ENCODE peak calls at places on chromosomes 7 and 10, in six cellular contexts. G is choroid plexus epithelial cell, V is suprapubic skin, U is fibroblast of pulmonary artery, W is HepG2, E is IMR-90. K is an unnamed sample.
A peak's percentile ranks its signal among the peaks of the same experiment; 100 is the strongest.

GRCh38 chr10:51886438-51887068 is 187.2 kb upstream of the CSTF2T start:
- DNase-seq in G (peak; percentile 83), V (no peak), W (no peak), E (peak; percentile 84), U (peak; percentile 51), K (peak; percentile 38)

GRCh38 chr7:33886100-33886623 is 19.2 kb upstream of the BMPER start:
- DNase-seq in V (no peak), U (no peak), E (peak; percentile 35), G (peak; percentile 42), W (peak; percentile 11), K (no peak)

GRCh38 chr10:48429309-48429708 is 122.8 kb downstream of the MAPK8 start:
- DNase-seq in U (no peak), W (no peak), V (no peak), G (no peak), E (no peak), K (no peak)

GRCh38 chr7:105204520-105204919 is 184.2 kb downstream of the SRPK2 start:
- DNase-seq in V (no peak), E (no peak), U (no peak), G (no peak), W (no peak), K (no peak)

GRCh38 chr10:51425431-51425830 is 274.0 kb downstream of the CSTF2T start:
- DNase-seq in U (peak; percentile 63), W (no peak), G (peak; percentile 54), V (no peak), E (no peak), K (no peak)

GRCh38 chr7:106176414-106177294 is 64.5 kb upstream of the SYPL1 start:
- DNase-seq in V (peak; percentile 91), U (peak; percentile 87), E (peak; percentile 69), W (peak; percentile 44), G (peak; percentile 84), K (peak; percentile 72)

GRCh38 chr10:114458955-114459354 is 54.7 kb upstream of the AFAP1L2 start:
- DNase-seq in U (peak; percentile 26), E (peak; percentile 4), V (no peak), W (peak; percentile 8), G (peak; percentile 64), K (peak; percentile 61)

GRCh38 chr10:89175821-89176220 is 31.3 kb downstream of the CH25H start:
- DNase-seq in U (no peak), W (no peak), E (no peak), G (no peak), V (no peak), K (no peak)

GRCh38 chr7:127809285-127809702 is 157.3 kb downstream of the SND1 start:
- DNase-seq in G (peak; percentile 54), U (peak; percentile 35), V (no peak), E (peak; percentile 81), W (no peak), K (peak; percentile 95)

GRCh38 chr10:88408111-88408510 is 175.0 kb downstream of the RNLS start:
- DNase-seq in W (no peak), E (no peak), U (no peak), V (no peak), G (no peak), K (no peak)

GRCh38 chr10:29851241-29851640 is 208.1 kb downstream of the JCAD start:
- DNase-seq in U (no peak), G (no peak), W (no peak), E (no peak), V (no peak), K (no peak)

GRCh38 chr10:80136134-80136571 is 3.6 kb downstream of the PLAC9 start:
- DNase-seq in G (peak; percentile 79), V (peak; percentile 97), W (no peak), U (peak; percentile 98), E (peak; percentile 88), K (peak; percentile 19)

GRCh38 chr7:6106140-6106904 is 75.1 kb downstream of the ANKRD61 start:
- DNase-seq in G (peak; percentile 74), W (peak; percentile 64), E (peak; percentile 38), U (peak; percentile 59), V (peak; percentile 43), K (peak; percentile 50)

GRCh38 chr10:65751896-65752295 is 1173.9 kb upstream of the LRRTM3 start:
- DNase-seq in G (no peak), E (no peak), U (no peak), W (no peak), V (no peak), K (peak; percentile 62)

GRCh38 chr7:26208040-26208439 is 6.5 kb downstream of the CBX3 start:
- DNase-seq in W (no peak), U (no peak), E (no peak), V (no peak), G (no peak), K (no peak)

DNA sequence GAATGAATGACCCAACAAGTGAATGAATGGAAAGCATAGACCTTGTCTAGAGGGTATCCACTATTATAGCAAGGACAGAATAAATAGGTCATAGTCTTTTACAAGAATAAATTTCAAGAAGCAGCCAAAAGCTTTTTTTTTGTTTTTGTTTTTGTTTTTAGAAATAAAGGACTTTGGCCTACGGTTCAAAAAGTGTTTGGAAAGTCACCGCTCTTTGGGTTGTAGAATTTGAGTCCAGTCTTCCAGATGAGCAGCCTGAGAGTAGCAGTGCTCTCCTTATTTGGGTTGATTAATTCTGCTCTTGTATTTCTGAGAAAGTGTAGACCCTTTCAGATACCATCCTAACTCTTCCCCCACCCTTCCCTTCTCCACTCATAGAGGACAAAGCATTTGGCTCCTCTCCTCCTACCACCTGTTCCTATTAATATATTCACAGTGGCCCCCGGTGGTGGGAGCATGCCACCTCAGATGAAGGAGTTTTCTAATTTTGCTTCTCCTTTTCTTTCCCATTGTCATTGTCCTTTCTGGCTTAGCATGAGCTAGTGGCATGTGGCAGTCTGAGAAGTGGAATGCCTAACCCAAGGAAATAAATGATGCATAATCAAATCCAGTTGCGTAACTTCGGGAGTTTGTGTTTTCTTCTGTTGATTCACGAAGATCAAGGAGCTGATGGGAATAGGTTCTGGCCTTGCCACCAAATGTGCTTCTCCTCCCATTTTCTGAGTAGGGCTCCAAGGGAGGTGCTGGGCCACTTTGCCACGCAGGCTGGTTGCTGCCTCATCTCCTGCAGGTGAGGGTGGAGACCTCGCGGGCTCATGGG is 114.7 kb downstream of the CHN2 start:
- DNase-seq in E (no peak), U (no peak), G (no peak), W (peak; percentile 28), V (no peak), K (peak; percentile 23)
- TF ChIP-seq CTCF in E (no peak), U (peak; percentile 22), G (peak; percentile 51), W (peak; percentile 63), V (no peak), K (no peak)

GRCh38 chr7:80294321-80294720 is 159.7 kb downstream of the GNAI1 start:
- DNase-seq in W (no peak), U (peak; percentile 36), G (peak; percentile 61), E (peak; percentile 74), V (no peak), K (no peak)

GRCh38 chr7:80284848-80285247 is 150.2 kb downstream of the GNAI1 start:
- DNase-seq in W (no peak), V (no peak), U (peak; percentile 77), G (peak; percentile 97), E (peak; percentile 95), K (peak; percentile 71)

GRCh38 chr7:80286611-80287010 is 152.0 kb downstream of the GNAI1 start:
- DNase-seq in E (no peak), V (no peak), W (no peak), G (no peak), U (no peak), K (no peak)

GRCh38 chr7:80287400-80288174 is 153.0 kb downstream of the GNAI1 start:
- DNase-seq in E (no peak), W (no peak), V (no peak), G (no peak), U (no peak), K (peak; percentile 72)

DNA sequence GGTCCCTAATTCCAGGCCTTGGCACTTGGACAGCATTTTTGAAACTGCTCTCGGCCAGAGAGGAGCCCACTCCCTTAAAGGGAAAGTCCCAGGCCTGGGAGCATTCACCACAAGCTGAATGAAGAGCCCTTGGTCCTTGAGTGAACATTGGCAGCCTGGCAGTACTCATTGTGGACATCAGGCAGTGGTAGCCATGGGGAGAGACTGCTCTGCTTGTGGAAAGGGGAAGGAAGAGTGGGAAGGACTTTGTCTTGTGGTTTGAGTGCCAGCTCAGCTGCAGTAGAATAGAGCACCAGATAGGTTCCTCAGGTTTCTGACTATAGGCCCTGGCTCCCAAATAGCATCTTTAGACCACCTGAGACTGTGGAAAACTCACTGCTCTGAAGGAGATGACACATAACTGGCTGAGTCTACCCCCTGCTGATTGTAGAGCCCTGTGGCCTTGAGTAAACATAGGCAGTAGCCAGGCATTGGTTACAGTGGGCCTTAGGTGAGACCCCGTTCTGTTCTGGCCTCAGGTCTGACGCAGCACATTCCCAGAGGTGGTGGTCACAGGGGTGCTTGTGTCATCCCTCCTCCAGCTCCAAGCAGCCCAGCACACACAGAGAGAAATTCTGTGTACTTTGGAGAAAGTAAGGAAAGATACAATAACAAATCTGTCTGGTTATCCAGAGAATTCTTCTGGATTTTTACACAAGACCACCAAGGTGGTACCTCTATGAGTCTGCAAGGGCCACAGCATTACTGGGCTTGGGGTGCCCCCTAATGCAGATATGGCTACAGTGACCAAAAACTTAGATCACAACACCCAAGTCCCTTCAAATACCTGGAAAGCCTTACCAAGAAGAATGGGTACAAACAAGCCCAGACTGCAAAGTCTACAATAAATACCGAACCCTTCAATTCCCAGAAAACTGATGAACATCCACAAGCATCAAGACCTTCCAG is 153.8 kb downstream of the GNAI1 start:
- DNase-seq in U (no peak), V (no peak), W (peak; percentile 15), E (peak; percentile 84), G (peak; percentile 99), K (no peak)
- TF ChIP-seq CTCF in U (peak; percentile 3), V (no peak), W (peak; percentile 52), E (peak; percentile 29), G (peak; percentile 35), K (no peak)

DNA sequence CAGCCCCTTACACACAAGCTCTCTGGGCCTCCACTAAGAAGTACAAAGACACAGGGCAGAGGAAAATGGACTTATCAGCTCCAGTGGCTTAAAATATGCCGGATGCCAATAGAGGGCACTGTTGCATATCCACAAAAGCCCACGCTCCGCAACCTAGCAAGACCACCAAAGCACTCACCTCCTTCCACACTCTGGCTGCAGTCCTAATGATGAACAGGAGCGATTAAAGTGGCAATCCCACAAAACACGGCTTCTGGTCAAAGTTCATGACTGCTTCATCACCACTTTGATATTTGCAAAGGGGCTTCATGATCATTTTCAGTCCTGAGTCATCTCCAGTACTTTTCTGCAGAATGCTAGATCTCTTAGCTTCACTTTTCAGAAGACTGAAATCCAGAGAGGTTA is 158.3 kb upstream of the ITGB1 start:
- DNase-seq in E (peak; percentile 83), G (peak; percentile 87), W (peak; percentile 53), U (peak; percentile 66), V (no peak), K (no peak)
- TF ChIP-seq CTCF in E (peak; percentile 56), G (peak; percentile 80), W (peak; percentile 84), U (peak; percentile 62), V (peak; percentile 14), K (peak; percentile 46)

DNA sequence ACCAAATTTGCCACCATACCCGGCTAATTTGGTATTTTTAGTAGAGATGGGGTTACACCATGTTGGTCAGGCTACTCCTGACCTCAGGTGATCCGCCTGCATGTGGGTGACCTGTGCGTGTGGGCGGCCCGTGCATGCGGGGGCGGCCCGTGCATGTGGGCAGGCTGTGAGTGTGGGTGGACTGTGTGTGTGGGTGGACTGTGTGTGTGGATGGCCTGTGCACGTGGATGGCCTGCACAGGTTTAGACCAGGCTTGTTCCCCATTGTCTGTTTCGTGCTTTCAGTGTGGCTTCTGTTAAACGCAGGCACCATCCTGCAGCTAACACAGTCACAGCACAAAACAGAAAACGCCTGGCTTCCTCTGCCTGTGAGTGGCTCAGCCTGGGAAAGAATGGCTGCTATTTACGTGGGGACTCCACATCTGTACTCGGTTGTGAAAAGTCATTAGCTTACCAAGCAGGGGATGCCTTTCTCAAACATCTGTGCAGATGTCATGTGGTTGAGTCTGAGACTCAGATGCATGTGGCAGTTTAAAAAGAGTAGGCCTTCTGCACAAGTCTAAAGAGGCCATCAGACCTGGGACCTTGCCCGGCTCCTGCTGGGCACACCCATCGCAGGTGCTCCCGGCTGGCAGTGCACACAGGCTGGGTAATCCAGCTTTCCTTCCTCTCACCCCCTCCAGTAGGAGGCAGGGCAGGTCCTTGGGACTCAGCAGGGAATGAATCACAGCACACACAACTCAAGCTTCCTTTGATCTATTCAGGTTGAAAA is 91.6 kb downstream of the COBL start:
- DNase-seq in E (no peak), V (no peak), G (no peak), U (no peak), W (peak; percentile 31), K (peak; percentile 75)
- TF ChIP-seq CTCF in E (no peak), V (peak; percentile 47), G (no peak), U (no peak), W (peak; percentile 69), K (peak; percentile 75)